ENCODE peak calls at places on chromosomes 3 and 15, in five cellular contexts. B is stimulated activated naive B cell treated with anti-CD40 and anti-IgM and Interleukin-4, amounts not matched to agents 10 μg/mL and 1 μg/mL and 100 μg/mL, for 72 hours; S is non-pigmented ciliary epithelial cell; O is HS-27A; V is AG04449. M is an unnamed sample.

GRCh38 chr3:36362216-36362615 is 18.1 kb upstream of the STAC start:
- DNase-seq in B (no peak), S (no peak), O (no peak), V (no peak), M (no peak)

GRCh38 chr3:83002869-83003445 is 1241.5 kb upstream of the GBE1 start:
- DNase-seq in B (no peak), S (no peak), O (no peak), V (no peak), M (no peak)

GRCh38 chr3:53044371-53045106 is 1.3 kb downstream of the SFMBT1 start:
- DNase-seq in B (peak), S (no peak), O (no peak), V (no peak), M (peak)

GRCh38 chr15:90021108-90021507 is 20.0 kb downstream of the ZNF710 start:
- DNase-seq in B (no peak), S (no peak), O (no peak), V (no peak), M (no peak)

GRCh38 chr3:54733079-54733478 is 194.8 kb downstream of the LRTM1 start:
- DNase-seq in B (no peak), S (no peak), O (no peak), V (no peak), M (no peak)

GRCh38 chr3:52824037-52824436 is 6.4 kb downstream of the ITIH4 start:
- DNase-seq in B (no peak), S (no peak), O (no peak), V (no peak), M (no peak)

GRCh38 chr3:164524201-164524600 is 554.1 kb downstream of the SI start:
- DNase-seq in B (no peak), S (no peak), O (no peak), V (no peak), M (no peak)

GRCh38 chr3:168197162-168197561 is 101.4 kb upstream of the GOLIM4 start:
- DNase-seq in B (no peak), S (no peak), O (no peak), V (no peak), M (no peak)

M was measured in AG09319.